ENCODE peak calls at places on chromosomes 4 and X, in nine cellular contexts. V, K, L, Y, X, T, W, S and D are unnamed samples.
A peak's percentile ranks its signal among the peaks of the same experiment; 100 is the strongest.

GRCh38 chr4:3866813-3867129 is 100.6 kb downstream of the ADRA2C start:
- DNase-seq in X (no peak), Y (no peak), L (no peak), T (no peak), S (no peak), K (no peak), W (no peak), V (no peak), D (no peak)

GRCh38 chr4:109967798-109968520 is 55.3 kb downstream of the EGF start:
- DNase-seq in K (no peak), L (no peak), S (no peak), V (no peak), Y (peak; percentile 12), X (no peak), T (no peak), W (no peak), D (no peak)

GRCh38 chrX:3191186-3191585 is 149.9 kb downstream of the ARSF start:
- DNase-seq in T (no peak), W (no peak), X (no peak), L (no peak), S (no peak), K (no peak), Y (no peak), V (no peak), D (no peak)

GRCh38 chr4:41887821-41888699 is 47.2 kb upstream of the TMEM33 start:
- DNase-seq in W (no peak), K (peak; percentile 23), L (no peak), X (no peak), Y (peak; percentile 21), T (peak; percentile 52), S (no peak), V (peak; percentile 60), D (no peak)

GRCh38 chr4:8132947-8133705 is 25.5 kb downstream of the ABLIM2 start:
- DNase-seq in K (no peak), V (peak; percentile 34), Y (no peak), T (no peak), S (no peak), X (no peak), W (no peak), L (no peak), D (no peak)

GRCh38 chrX:77451041-77451440 is 3.9 kb downstream of the FGF16 start:
- DNase-seq in V (no peak), K (no peak), Y (no peak), S (no peak), W (no peak), L (no peak), T (no peak), X (no peak), D (no peak)

GRCh38 chr4:108426493-108426892 is 193.9 kb upstream of the RPL34 start:
- DNase-seq in Y (no peak), L (no peak), T (no peak), K (no peak), W (no peak), X (no peak), V (no peak), S (no peak), D (no peak)

GRCh38 chr4:133151301-133151680 is 2.2 kb downstream of the PCDH10 start:
- DNase-seq in Y (no peak), K (no peak), L (no peak), X (peak; percentile 25), V (no peak), W (no peak), T (no peak), S (peak; percentile 62), D (peak; percentile 48)

GRCh38 chr4:187478292-187479205 is 517.0 kb upstream of the ZFP42 start:
- DNase-seq in S (no peak), K (no peak), T (no peak), W (no peak), L (no peak), V (no peak), Y (no peak), X (no peak), D (no peak)

GRCh38 chr4:67332627-67333026 is 212.7 kb downstream of the CENPC start:
- DNase-seq in V (no peak), S (no peak), L (no peak), X (no peak), K (peak; percentile 16), W (peak; percentile 15), T (no peak), Y (no peak), D (no peak)

GRCh38 chr4:69095301-69095731 is 958 bp upstream of the UGT2B7 start:
- DNase-seq in V (no peak), W (no peak), Y (no peak), K (peak; percentile 89), L (no peak), S (no peak), X (no peak), T (no peak), D (no peak)

GRCh38 chrX:118660085-118660484 is 67.3 kb upstream of the IL13RA1 start:
- DNase-seq in X (no peak), K (no peak), Y (no peak), L (no peak), V (no peak), W (no peak), S (no peak), T (no peak), D (no peak)

GRCh38 chr4:119559044-119559647 is 69.5 kb downstream of the PDE5A start:
- DNase-seq in X (no peak), W (peak; percentile 12), S (no peak), Y (no peak), T (no peak), V (no peak), K (peak; percentile 39), L (no peak), D (no peak)

GRCh38 chr4:87268401-87268800 is 48.0 kb upstream of the KLHL8 start:
- DNase-seq in X (no peak), Y (no peak), S (no peak), V (no peak), L (no peak), T (no peak), W (no peak), K (no peak), D (no peak)

GRCh38 chrX:130060122-130061069 is 49.9 kb downstream of the ELF4 start:
- DNase-seq in Y (peak; percentile 86), S (peak; percentile 97), L (peak; percentile 83), V (peak; percentile 68), X (peak; percentile 88), W (peak; percentile 93), K (peak; percentile 30), T (peak; percentile 83), D (peak; percentile 86)

GRCh38 chr4:84916233-84916632 is 50.3 kb downstream of the WDFY3 start:
- DNase-seq in W (no peak), Y (no peak), X (no peak), T (no peak), L (no peak), K (no peak), S (no peak), V (no peak), D (no peak)

GRCh38 chr4:123624959-123625358 is 228.4 kb downstream of the SPRY1 start:
- DNase-seq in V (no peak), K (no peak), L (no peak), X (no peak), W (no peak), S (no peak), T (no peak), Y (no peak), D (no peak)

GRCh38 chrX:37926700-37927099 is 79.3 kb upstream of the DYNLT3 start:
- DNase-seq in V (peak; percentile 6), X (no peak), W (peak; percentile 12), T (no peak), S (no peak), L (no peak), Y (no peak), K (peak; percentile 25), D (no peak)

GRCh38 chrX:136812286-136812685 is 31.6 kb upstream of the ARHGEF6 start:
- DNase-seq in K (no peak), S (no peak), L (no peak), W (no peak), T (no peak), V (no peak), X (no peak), Y (no peak), D (no peak)

GRCh38 chr4:80206541-80207171 is 9.4 kb downstream of the PRDM8 start:
- DNase-seq in L (no peak), W (no peak), K (no peak), V (no peak), X (no peak), S (peak; percentile 58), Y (no peak), T (no peak), D (peak; percentile 70)
- H3K27me3 ChIP-seq in L (peaks cover 21% of the 10 kb centered on the region), W (no peaks in the 10 kb centered on the region), K (no peaks in the 10 kb centered on the region), V (no peaks in the 10 kb centered on the region), X (no peaks in the 10 kb centered on the region), S (peaks cover 10% of the 10 kb centered on the region), Y (peaks cover 27% of the 10 kb centered on the region), T (no peaks in the 10 kb centered on the region), D (no peaks in the 10 kb centered on the region)

GRCh38 chrX:102599084-102599949 is at the start of gene ARMCX5:
- DNase-seq in L (peak; percentile 77), V (peak; percentile 67), S (no peak), T (peak; percentile 77), Y (peak; percentile 77), W (peak; percentile 67), K (peak; percentile 82), X (peak; percentile 71), D (peak; percentile 83)
- TF ChIP-seq POLR2A in L (peak; percentile 42), V (peak; percentile 43), S (peak; percentile 69), T (no peak), Y (peak; percentile 66), W (peak; percentile 83), K (peak; percentile 89), X (peak; percentile 54), D (peak; percentile 27)

DNA sequence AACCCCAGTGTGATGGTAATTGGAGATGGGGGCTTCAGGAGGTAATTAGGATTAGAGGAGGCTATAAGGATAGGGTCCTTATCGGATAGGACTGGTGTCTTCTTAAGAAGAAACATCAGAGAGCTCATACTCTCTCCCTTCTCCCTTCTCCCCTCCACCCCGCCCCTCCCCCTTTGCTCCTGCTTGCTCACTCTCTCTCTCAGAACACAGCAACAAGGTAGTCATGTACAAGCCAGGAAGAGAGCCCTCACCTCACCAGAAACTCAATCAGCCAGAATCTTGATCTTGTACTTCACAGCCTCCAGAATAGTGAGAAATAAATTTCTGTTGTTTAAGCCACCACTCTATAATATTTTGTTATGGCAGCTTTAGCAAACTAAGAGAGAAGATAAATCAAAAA is 4.5 kb downstream of the DDX60L start:
- DNase-seq in X (no peak), T (no peak), W (no peak), K (no peak), S (no peak), Y (no peak), V (no peak), L (no peak), D (no peak)
- TF ChIP-seq EP300 in X (no peak), T (no peak), W (no peak), K (no peak), S (no peak), Y (no peak), V (no peak), L (no peak), D (no peak)

DNA sequence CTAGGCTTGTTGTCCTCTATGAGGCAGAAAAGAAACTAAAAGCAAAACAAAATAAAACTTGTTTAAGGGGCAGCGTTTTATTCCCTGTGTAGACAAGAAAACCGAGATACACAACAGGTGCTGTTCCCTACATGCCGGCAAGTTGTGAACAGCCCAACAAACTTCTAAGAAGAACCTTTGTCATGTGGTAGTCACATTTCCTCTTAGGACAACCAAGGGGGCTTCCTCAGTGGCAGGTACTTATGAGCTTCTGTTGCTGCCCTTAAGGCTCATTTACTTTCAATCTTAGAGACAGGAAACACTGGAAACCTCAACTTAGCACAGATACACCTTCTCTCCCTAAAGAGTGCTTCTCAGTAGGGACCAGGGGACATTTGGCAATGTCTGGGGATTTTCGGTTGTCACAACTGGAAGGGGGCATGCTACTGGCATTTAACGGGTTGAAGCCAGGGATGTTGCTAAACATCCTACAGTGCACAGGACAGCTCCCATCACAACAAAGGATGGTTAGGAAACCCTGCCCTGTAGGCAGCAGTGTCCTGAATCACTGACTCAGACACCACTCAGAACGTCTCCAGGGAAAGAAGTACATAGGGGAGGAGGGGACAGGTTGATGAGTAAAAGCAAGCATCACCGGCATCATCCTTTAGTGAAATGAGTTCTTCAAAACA is 111.0 kb downstream of the ASB9 start:
- DNase-seq in W (no peak), K (no peak), L (no peak), T (no peak), S (no peak), X (no peak), Y (no peak), V (no peak), D (no peak)
- H3K27me3 ChIP-seq in W (no peaks in the 10 kb centered on the region), K (no peaks in the 10 kb centered on the region), L (no peaks in the 10 kb centered on the region), T (no peaks in the 10 kb centered on the region), S (no peaks in the 10 kb centered on the region), X (no peaks in the 10 kb centered on the region), Y (no peaks in the 10 kb centered on the region), V (no peaks in the 10 kb centered on the region), D (no peaks in the 10 kb centered on the region)